ENCODE peak calls at places on chromosomes 7 and 10, in five cellular contexts. O is astrocyte of the spinal cord, D is epithelial cell of proximal tubule, A is right lobe of liver, T is bronchial epithelial cell. F is an unnamed sample.

GRCh38 chr10:86192147-86192546 is 174.4 kb downstream of the GRID1 start:
- DNase-seq in O (no peak), D (no peak), A (no peak), T (no peak), F (no peak)

GRCh38 chr10:9301148-9301547 is 1246.7 kb downstream of the GATA3 start:
- DNase-seq in O (peak), D (no peak), A (no peak), T (peak), F (peak)

GRCh38 chr10:75197906-75198305 is 12.7 kb upstream of the VDAC2 start:
- DNase-seq in O (no peak), D (no peak), A (no peak), T (no peak), F (no peak)

GRCh38 chr7:22858640-22859561 is 36.3 kb upstream of the TOMM7 start:
- DNase-seq in O (peak), D (no peak), A (no peak), T (peak), F (peak)

GRCh38 chr10:67280405-67280804 is 354.6 kb downstream of the LRRTM3 start:
- DNase-seq in O (no peak), D (no peak), A (no peak), T (no peak), F (no peak)

GRCh38 chr7:37732253-37732652 is 48.7 kb downstream of the GPR141 start:
- DNase-seq in O (no peak), D (peak), A (no peak), T (peak), F (peak)

GRCh38 chr7:151374139-151374538 is 32.5 kb downstream of the NUB1 start:
- DNase-seq in O (no peak), D (no peak), A (no peak), T (no peak), F (no peak)

GRCh38 chr7:114825423-114825951 is 96.4 kb upstream of the MDFIC start:
- DNase-seq in O (no peak), D (no peak), A (no peak), T (no peak), F (no peak)

GRCh38 chr10:132520147-132520811 is 17.3 kb upstream of the INPP5A start:
- DNase-seq in O (peak), D (no peak), A (peak), T (no peak), F (no peak)

GRCh38 chr10:9302142-9302746 is 1247.8 kb downstream of the GATA3 start:
- DNase-seq in O (peak), D (peak), A (no peak), T (peak), F (peak)

GRCh38 chr7:65239707-65240352 is 133.8 kb upstream of the ZNF92 start:
- DNase-seq in O (peak), D (no peak), A (no peak), T (no peak), F (no peak)

GRCh38 chr7:102268635-102269034 is 18.0 kb upstream of the SH2B2 start:
- DNase-seq in O (no peak), D (no peak), A (no peak), T (no peak), F (no peak)

GRCh38 chr7:83347836-83348482 is 185.3 kb upstream of the PCLO start:
- DNase-seq in O (peak), D (peak), A (no peak), T (peak), F (peak)

GRCh38 chr10:112373912-112374338 is at the start of gene ACSL5:
- DNase-seq in O (no peak), D (no peak), A (peak), T (no peak), F (no peak)

GRCh38 chr7:150927157-150927953 is 50.8 kb downstream of the KCNH2 start:
- DNase-seq in O (no peak), D (no peak), A (no peak), T (no peak), F (no peak)

GRCh38 chr10:116263870-116264269 is 9.1 kb downstream of the GFRA1 start:
- DNase-seq in O (peak), D (no peak), A (no peak), T (no peak), F (peak)

GRCh38 chr7:21550821-21551531 is 8.1 kb downstream of the DNAH11 start:
- DNase-seq in O (no peak), D (no peak), A (no peak), T (peak), F (no peak)

GRCh38 chr10:71092812-71093391 is 119.5 kb upstream of the UNC5B start:
- DNase-seq in O (no peak), D (no peak), A (peak), T (no peak), F (no peak)

GRCh38 chr10:13271552-13272163 is 28.2 kb downstream of the PHYH start:
- DNase-seq in O (no peak), D (no peak), A (peak), T (peak), F (peak)
- TF ChIP-seq CTCF in O (peak), D (peak), A (peak), T (peak), F (no peak)

DNA sequence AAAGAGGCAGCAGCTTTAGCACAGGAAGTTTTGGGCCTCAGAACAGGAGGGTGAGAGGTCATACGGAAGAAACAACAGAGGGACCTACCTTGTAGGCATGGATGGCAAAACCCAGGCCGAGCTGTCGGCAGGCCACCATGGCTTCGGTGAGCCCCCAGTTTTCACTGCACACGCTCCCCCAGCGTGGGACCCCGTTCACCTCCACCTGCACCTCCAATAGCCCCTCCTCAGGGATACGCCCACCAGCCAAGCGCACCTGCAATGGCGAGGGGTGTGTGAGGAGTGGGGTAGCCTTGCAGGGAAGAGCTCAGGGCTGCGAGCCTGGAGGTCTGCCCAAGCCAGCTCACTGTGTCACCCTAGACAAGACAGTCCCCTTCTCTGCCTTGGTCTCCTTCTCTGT is 11.3 kb downstream of the LOXL4 start:
- DNase-seq in O (no peak), D (no peak), A (no peak), T (no peak), F (no peak)
- TF ChIP-seq CTCF in O (no peak), D (no peak), A (no peak), T (no peak), F (no peak)

GRCh38 chr7:2525161-2525930 is 5.8 kb downstream of the LFNG start:
- DNase-seq in O (no peak), D (no peak), A (no peak), T (no peak), F (no peak)

GRCh38 chr7:2524808-2525140 is 5.2 kb downstream of the LFNG start:
- DNase-seq in O (no peak), D (no peak), A (no peak), T (no peak), F (no peak)

GRCh38 chr7:2526659-2527504 is 7.3 kb downstream of the LFNG start:
- DNase-seq in O (no peak), D (no peak), A (no peak), T (no peak), F (no peak)

GRCh38 chr7:2527505-2528464 is 8.2 kb downstream of the LFNG start:
- DNase-seq in O (peak), D (no peak), A (no peak), T (peak), F (peak)

GRCh38 chr7:2525931-2526630 is 6.5 kb downstream of the LFNG start:
- DNase-seq in O (peak), D (no peak), A (no peak), T (no peak), F (no peak)
- TF ChIP-seq CTCF in O (no peak), D (no peak), A (no peak), T (no peak), F (no peak)

GRCh38 chr7:155819186-155819585 is 6.9 kb upstream of the SHH start:
- DNase-seq in O (no peak), D (no peak), A (no peak), T (no peak), F (no peak)

GRCh38 chr7:155820246-155820645 is 8.0 kb upstream of the SHH start:
- DNase-seq in O (no peak), D (no peak), A (no peak), T (no peak), F (no peak)

GRCh38 chr7:155818154-155818819 is 6.0 kb upstream of the SHH start:
- DNase-seq in O (no peak), D (no peak), A (no peak), T (no peak), F (no peak)

GRCh38 chr7:155816996-155817395 is 4.7 kb upstream of the SHH start:
- DNase-seq in O (no peak), D (no peak), A (no peak), T (no peak), F (no peak)

GRCh38 chr7:155818820-155819168 is 6.5 kb upstream of the SHH start:
- DNase-seq in O (no peak), D (no peak), A (no peak), T (no peak), F (no peak)
- TF ChIP-seq CTCF in O (no peak), D (peak), A (no peak), T (no peak), F (no peak)

DNA sequence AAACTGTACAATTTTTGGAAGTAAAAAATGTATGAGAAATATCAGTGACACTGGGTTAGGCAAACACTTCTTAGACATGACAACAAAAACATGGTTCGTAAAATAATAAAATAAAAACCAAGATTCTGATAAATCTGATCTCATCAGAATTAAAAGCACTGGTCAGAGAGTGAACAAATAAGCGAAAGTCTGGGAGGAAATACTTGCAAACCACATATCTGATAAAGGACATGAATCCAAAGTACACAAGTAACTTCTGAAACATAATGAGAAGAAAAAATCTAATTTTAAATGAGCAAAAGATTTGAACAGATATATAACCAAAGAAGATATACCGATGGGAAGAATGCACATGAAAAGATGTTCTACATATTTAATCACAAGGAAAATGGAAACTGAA is 91.5 kb downstream of the RTKN2 start:
- DNase-seq in O (no peak), D (no peak), A (no peak), T (no peak), F (no peak)
- TF ChIP-seq CTCF in O (no peak), D (no peak), A (no peak), T (no peak), F (no peak)

F was measured in MCF 10A.